ENCODE peak calls at places on chromosomes 2 and 18, in eight cellular contexts. J is caudate nucleus; B is stimulated activated effector memory CD8-positive, alpha-beta T cell treated with anti-CD3 and anti-CD28 coated beads, Interleukin-12 subunit alpha, Interleukin-12 subunit beta, amount 100 ng/mL, for 72 hours; V is uterus; I is T-helper 2 cell; M is stimulated activated CD4-positive, alpha-beta T cell treated with anti-CD3 and anti-CD28 coated beads, TNF-alpha, amount 100 ng/mL, for 1 hour; W is HT1080; R is HEK293T. S is an unnamed sample.

GRCh38 chr2:72973566-72974435 is 56.5 kb downstream of the EMX1 start:
- DNase-seq in I (peak; percentile 16), M (no peak), B (peak; percentile 63), R (peak; percentile 86), V (no peak), J (no peak), W (peak; percentile 51), S (peak; percentile 73)

GRCh38 chr2:30708491-30709290 is 98.6 kb downstream of the CAPN13 start:
- DNase-seq in B (peak; percentile 46), W (no peak), M (no peak), J (no peak), V (no peak), I (no peak), R (no peak), S (no peak)

GRCh38 chr2:67579207-67579606 is 182.1 kb downstream of the ETAA1 start:
- DNase-seq in J (no peak), V (no peak), I (no peak), R (no peak), W (no peak), M (no peak), B (no peak), S (no peak)

GRCh38 chr2:160227252-160227651 is 27.2 kb upstream of the ITGB6 start:
- DNase-seq in R (no peak), J (no peak), W (peak; percentile 86), I (no peak), M (no peak), V (no peak), B (no peak), S (no peak)

GRCh38 chr2:196530910-196531309 is 108.6 kb upstream of the CCDC150 start:
- DNase-seq in J (no peak), B (no peak), M (no peak), R (no peak), W (no peak), V (no peak), I (no peak), S (no peak)

GRCh38 chr2:86193901-86194567 is 1.2 kb downstream of the IMMT start:
- DNase-seq in J (no peak), W (no peak), B (no peak), R (no peak), I (no peak), M (no peak), V (no peak), S (no peak)

GRCh38 chr2:237968048-237968862 is 1.4 kb downstream of the UBE2F start:
- DNase-seq in J (no peak), V (no peak), B (no peak), R (no peak), M (peak; percentile 30), W (no peak), I (no peak), S (no peak)

GRCh38 chr2:223873672-223874071 is 36.3 kb upstream of the AP1S3 start:
- DNase-seq in V (no peak), R (no peak), W (no peak), I (no peak), B (no peak), J (no peak), M (no peak), S (no peak)

GRCh38 chr2:232479341-232480200 is 8.1 kb downstream of the ECEL1 start:
- DNase-seq in I (no peak), W (no peak), J (no peak), R (no peak), B (no peak), V (no peak), M (no peak), S (peak; percentile 84)

GRCh38 chr2:230137902-230138539 is 69.3 kb upstream of the SLC16A14 start:
- DNase-seq in W (peak; percentile 89), J (no peak), R (no peak), V (no peak), I (no peak), B (no peak), M (no peak), S (no peak)

GRCh38 chr18:33404244-33404873 is 36.2 kb downstream of the CCDC178 start:
- DNase-seq in R (no peak), B (no peak), J (no peak), V (no peak), I (no peak), M (no peak), W (no peak), S (no peak)

GRCh38 chr2:238854246-238854645 is 6.4 kb downstream of the TWIST2 start:
- DNase-seq in R (no peak), W (no peak), J (no peak), V (no peak), I (no peak), M (no peak), B (no peak), S (no peak)

S was measured in chondrocyte.